ENCODE peak calls at places on chromosome 19, in four cellular contexts. One of them, this sample, is unnamed.

GRCh38 chr19:10748924-10749434 is 31.1 kb downstream of the DNM2 start:
- DNase-seq in pancreas: peak; percentile 96
- DNase-seq in ascending aorta: no peak
- DNase-seq in CD4-positive, CD25-positive, alpha-beta regulatory T cell: no peak
- DNase-seq in this sample: no peak

GRCh38 chr19:16232568-16232967 is 34.9 kb downstream of the AP1M1 start:
- DNase-seq in ascending aorta: no peak
- DNase-seq in pancreas: no peak
- DNase-seq in CD4-positive, CD25-positive, alpha-beta regulatory T cell: no peak
- DNase-seq in this sample: no peak

GRCh38 chr19:46772170-46773017 is 16.0 kb downstream of the SLC1A5 start:
- DNase-seq in ascending aorta: no peak
- DNase-seq in pancreas: no peak
- DNase-seq in CD4-positive, CD25-positive, alpha-beta regulatory T cell: no peak
- DNase-seq in this sample: no peak

GRCh38 chr19:3831601-3832000 is 37.2 kb downstream of the ZFR2 start:
- DNase-seq in CD4-positive, CD25-positive, alpha-beta regulatory T cell: no peak
- DNase-seq in ascending aorta: no peak
- DNase-seq in pancreas: no peak
- DNase-seq in this sample: no peak

GRCh38 chr19:17210296-17210695 is 4.9 kb upstream of the USE1 start:
- DNase-seq in ascending aorta: no peak
- DNase-seq in pancreas: no peak
- DNase-seq in CD4-positive, CD25-positive, alpha-beta regulatory T cell: no peak
- DNase-seq in this sample: no peak

GRCh38 chr19:1469936-1470863 is 8.8 kb downstream of the C19orf25 start:
- DNase-seq in CD4-positive, CD25-positive, alpha-beta regulatory T cell: peak; percentile 73
- DNase-seq in ascending aorta: no peak
- DNase-seq in pancreas: peak; percentile 44
- DNase-seq in this sample: peak; percentile 64

GRCh38 chr19:2917275-2918184 is 16.8 kb downstream of the ZNF57 start:
- DNase-seq in ascending aorta: no peak
- DNase-seq in CD4-positive, CD25-positive, alpha-beta regulatory T cell: no peak
- DNase-seq in pancreas: no peak
- DNase-seq in this sample: no peak

GRCh38 chr19:45403781-45404556 is 900 bp downstream of the PPP1R13L start:
- DNase-seq in CD4-positive, CD25-positive, alpha-beta regulatory T cell: peak; percentile 61
- DNase-seq in ascending aorta: no peak
- DNase-seq in pancreas: peak; percentile 86
- DNase-seq in this sample: peak; percentile 57

GRCh38 chr19:3224346-3225325 is at the start of gene CELF5:
- DNase-seq in pancreas: peak; percentile 64
- DNase-seq in CD4-positive, CD25-positive, alpha-beta regulatory T cell: peak; percentile 39
- DNase-seq in ascending aorta: no peak
- DNase-seq in this sample: peak; percentile 70

GRCh38 chr19:56476671-56477428 is at the start of gene ZNF667:
- DNase-seq in CD4-positive, CD25-positive, alpha-beta regulatory T cell: peak; percentile 32
- DNase-seq in ascending aorta: no peak
- DNase-seq in pancreas: no peak
- DNase-seq in this sample: no peak

GRCh38 chr19:56476093-56476492 is 1.1 kb downstream of the ZNF667 start:
- DNase-seq in ascending aorta: no peak
- DNase-seq in pancreas: no peak
- DNase-seq in CD4-positive, CD25-positive, alpha-beta regulatory T cell: no peak
- DNase-seq in this sample: no peak

GRCh38 chr19:56477429-56478338 is 539 bp upstream of the ZNF667 start:
- DNase-seq in pancreas: peak; percentile 84
- DNase-seq in ascending aorta: peak; percentile 57
- DNase-seq in CD4-positive, CD25-positive, alpha-beta regulatory T cell: peak; percentile 64
- DNase-seq in this sample: no peak
- H3K9me3 ChIP-seq in pancreas: no peaks in the 10 kb centered on the region
- H3K9me3 ChIP-seq in ascending aorta: peaks cover 76% of the 10 kb centered on the region
- H3K9me3 ChIP-seq in CD4-positive, CD25-positive, alpha-beta regulatory T cell: peaks cover 41% of the 10 kb centered on the region
- H3K9me3 ChIP-seq in this sample: no peaks in the 10 kb centered on the region

GRCh38 chr19:43311256-43311655 is 41.9 kb upstream of the PSG9 start:
- DNase-seq in CD4-positive, CD25-positive, alpha-beta regulatory T cell: no peak
- DNase-seq in ascending aorta: no peak
- DNase-seq in pancreas: no peak
- DNase-seq in this sample: no peak

GRCh38 chr19:43313711-43314495 is 39.6 kb upstream of the CD177 start:
- DNase-seq in CD4-positive, CD25-positive, alpha-beta regulatory T cell: no peak
- DNase-seq in pancreas: no peak
- DNase-seq in ascending aorta: no peak
- DNase-seq in this sample: no peak

GRCh38 chr19:43308244-43308815 is 39.0 kb upstream of the PSG9 start:
- DNase-seq in pancreas: no peak
- DNase-seq in CD4-positive, CD25-positive, alpha-beta regulatory T cell: no peak
- DNase-seq in ascending aorta: no peak
- DNase-seq in this sample: no peak

GRCh38 chr19:43310221-43310620 is 40.9 kb upstream of the PSG9 start:
- DNase-seq in CD4-positive, CD25-positive, alpha-beta regulatory T cell: no peak
- DNase-seq in ascending aorta: no peak
- DNase-seq in pancreas: no peak
- DNase-seq in this sample: no peak

GRCh38 chr19:43311706-43312105 is 41.8 kb upstream of the CD177 start:
- DNase-seq in pancreas: no peak
- DNase-seq in CD4-positive, CD25-positive, alpha-beta regulatory T cell: no peak
- DNase-seq in ascending aorta: no peak
- DNase-seq in this sample: no peak
- H3K9me3 ChIP-seq in pancreas: no peaks in the 10 kb centered on the region
- H3K9me3 ChIP-seq in CD4-positive, CD25-positive, alpha-beta regulatory T cell: no peaks in the 10 kb centered on the region
- H3K9me3 ChIP-seq in ascending aorta: no peaks in the 10 kb centered on the region
- H3K9me3 ChIP-seq in this sample: no peaks in the 10 kb centered on the region

GRCh38 chr19:56822755-56823154 is 17.8 kb downstream of the PEG3 start:
- DNase-seq in CD4-positive, CD25-positive, alpha-beta regulatory T cell: no peak
- DNase-seq in ascending aorta: no peak
- DNase-seq in pancreas: no peak
- DNase-seq in this sample: no peak
- H3K9me3 ChIP-seq in CD4-positive, CD25-positive, alpha-beta regulatory T cell: peaks cover 10% of the 10 kb centered on the region
- H3K9me3 ChIP-seq in ascending aorta: no peaks in the 10 kb centered on the region
- H3K9me3 ChIP-seq in pancreas: no peaks in the 10 kb centered on the region
- H3K9me3 ChIP-seq in this sample: no peaks in the 10 kb centered on the region

GRCh38 chr19:23062921-23063320 is 53.9 kb upstream of the ZNF730 start:
- DNase-seq in ascending aorta: no peak
- DNase-seq in CD4-positive, CD25-positive, alpha-beta regulatory T cell: no peak
- DNase-seq in pancreas: no peak
- DNase-seq in this sample: no peak

GRCh38 chr19:23055501-23055900 is 52.5 kb upstream of the ZNF728 start:
- DNase-seq in ascending aorta: no peak
- DNase-seq in pancreas: no peak
- DNase-seq in CD4-positive, CD25-positive, alpha-beta regulatory T cell: no peak
- DNase-seq in this sample: no peak

GRCh38 chr19:23056516-23056915 is 53.5 kb upstream of the ZNF728 start:
- DNase-seq in pancreas: no peak
- DNase-seq in CD4-positive, CD25-positive, alpha-beta regulatory T cell: no peak
- DNase-seq in ascending aorta: no peak
- DNase-seq in this sample: no peak

GRCh38 chr19:23055946-23056345 is 53.0 kb upstream of the ZNF728 start:
- DNase-seq in pancreas: no peak
- DNase-seq in ascending aorta: no peak
- DNase-seq in CD4-positive, CD25-positive, alpha-beta regulatory T cell: no peak
- DNase-seq in this sample: no peak

GRCh38 chr19:23060016-23060415 is 56.8 kb upstream of the ZNF730 start:
- DNase-seq in CD4-positive, CD25-positive, alpha-beta regulatory T cell: no peak
- DNase-seq in pancreas: no peak
- DNase-seq in ascending aorta: no peak
- DNase-seq in this sample: no peak
- H3K9me3 ChIP-seq in CD4-positive, CD25-positive, alpha-beta regulatory T cell: peaks cover 11% of the 10 kb centered on the region
- H3K9me3 ChIP-seq in pancreas: no peaks in the 10 kb centered on the region
- H3K9me3 ChIP-seq in ascending aorta: no peaks in the 10 kb centered on the region
- H3K9me3 ChIP-seq in this sample: no peaks in the 10 kb centered on the region

DNA sequence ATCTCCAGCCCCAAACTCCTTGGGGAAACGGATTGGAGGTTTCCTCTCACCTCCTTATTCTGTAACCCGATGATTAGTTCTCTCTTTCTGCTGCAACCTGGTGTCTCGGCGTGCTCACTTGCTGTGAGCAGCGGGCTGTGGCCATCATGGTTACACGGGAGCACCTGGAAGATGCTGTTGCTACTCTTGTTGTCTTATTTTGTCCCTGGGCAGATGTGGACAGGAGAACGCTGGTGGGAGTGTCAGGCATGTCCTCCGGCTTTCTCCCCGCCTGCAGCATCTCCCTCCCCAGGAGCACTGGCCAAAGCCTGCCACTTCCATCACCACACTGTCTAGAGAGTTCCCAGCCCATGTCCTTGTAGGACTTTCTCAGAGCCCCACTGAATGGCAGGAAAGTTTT is 211.8 kb upstream of the ZNF536 start:
- DNase-seq in pancreas: no peak
- DNase-seq in CD4-positive, CD25-positive, alpha-beta regulatory T cell: no peak
- DNase-seq in ascending aorta: no peak
- DNase-seq in this sample: no peak
- H3K9me3 ChIP-seq in pancreas: no peaks in the 10 kb centered on the region
- H3K9me3 ChIP-seq in CD4-positive, CD25-positive, alpha-beta regulatory T cell: no peaks in the 10 kb centered on the region
- H3K9me3 ChIP-seq in ascending aorta: no peaks in the 10 kb centered on the region
- H3K9me3 ChIP-seq in this sample: no peaks in the 10 kb centered on the region

DNA sequence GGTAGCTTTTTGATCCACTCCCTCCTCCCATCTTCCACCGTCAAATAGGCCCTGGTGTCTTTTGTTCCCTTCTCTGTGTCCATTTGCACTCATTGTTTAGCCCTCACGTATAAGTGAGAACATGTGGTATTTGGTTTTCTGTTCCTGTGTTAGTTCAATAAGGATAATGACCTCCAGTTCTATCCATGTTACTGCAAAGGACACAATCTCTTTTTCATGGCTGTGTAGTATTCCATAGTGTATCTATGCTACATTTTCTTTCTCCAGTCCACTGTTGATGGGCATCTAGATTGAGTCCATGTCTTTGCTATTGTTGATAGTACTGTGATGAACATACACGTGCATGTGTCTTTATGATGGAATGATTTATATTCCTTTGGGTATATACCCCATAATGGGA is 136.0 kb upstream of the USP29 start:
- DNase-seq in pancreas: no peak
- DNase-seq in ascending aorta: no peak
- DNase-seq in CD4-positive, CD25-positive, alpha-beta regulatory T cell: no peak
- DNase-seq in this sample: no peak
- H3K9me3 ChIP-seq in pancreas: no peaks in the 10 kb centered on the region
- H3K9me3 ChIP-seq in ascending aorta: peaks cover 13% of the 10 kb centered on the region
- H3K9me3 ChIP-seq in CD4-positive, CD25-positive, alpha-beta regulatory T cell: peaks cover 13% of the 10 kb centered on the region
- H3K9me3 ChIP-seq in this sample: peaks cover 7% of the 10 kb centered on the region

GRCh38 chr19:51548213-51548651 is 16.8 kb upstream of the SIGLEC6 start:
- DNase-seq in pancreas: no peak
- DNase-seq in CD4-positive, CD25-positive, alpha-beta regulatory T cell: no peak
- DNase-seq in ascending aorta: no peak
- DNase-seq in this sample: no peak
- H3K9me3 ChIP-seq in pancreas: no peaks in the 10 kb centered on the region
- H3K9me3 ChIP-seq in CD4-positive, CD25-positive, alpha-beta regulatory T cell: no peaks in the 10 kb centered on the region
- H3K9me3 ChIP-seq in ascending aorta: no peaks in the 10 kb centered on the region
- H3K9me3 ChIP-seq in this sample: no peaks in the 10 kb centered on the region

GRCh38 chr19:6753178-6754031 is 13.8 kb downstream of the SH2D3A start:
- DNase-seq in pancreas: peak; percentile 78
- DNase-seq in ascending aorta: no peak
- DNase-seq in CD4-positive, CD25-positive, alpha-beta regulatory T cell: peak; percentile 77
- DNase-seq in this sample: peak; percentile 70
- H3K9me3 ChIP-seq in pancreas: no peaks in the 10 kb centered on the region
- H3K9me3 ChIP-seq in ascending aorta: no peaks in the 10 kb centered on the region
- H3K9me3 ChIP-seq in CD4-positive, CD25-positive, alpha-beta regulatory T cell: no peaks in the 10 kb centered on the region
- H3K9me3 ChIP-seq in this sample: no peaks in the 10 kb centered on the region

DNA sequence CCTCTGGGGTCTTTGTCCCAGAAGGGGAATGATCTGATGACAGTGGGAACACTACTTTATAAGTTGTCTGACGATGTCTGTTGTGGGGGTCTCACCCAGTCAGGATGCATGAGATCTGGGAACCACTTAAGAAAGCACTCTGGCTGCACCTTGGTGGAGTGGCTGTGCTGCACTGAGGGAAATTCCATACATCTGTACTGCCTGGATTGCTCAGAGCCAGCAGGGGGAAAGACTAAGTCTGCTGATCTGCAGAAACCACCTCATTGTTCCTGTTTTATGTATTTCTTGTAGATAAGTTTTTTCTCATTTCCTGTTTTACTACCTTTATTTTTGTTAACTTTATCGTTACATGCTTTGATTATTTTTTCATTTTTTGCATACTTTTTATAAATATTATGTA is 27.3 kb downstream of the ZNF430 start:
- DNase-seq in pancreas: no peak
- DNase-seq in CD4-positive, CD25-positive, alpha-beta regulatory T cell: no peak
- DNase-seq in ascending aorta: no peak
- DNase-seq in this sample: no peak
- H3K9me3 ChIP-seq in pancreas: no peaks in the 10 kb centered on the region
- H3K9me3 ChIP-seq in CD4-positive, CD25-positive, alpha-beta regulatory T cell: peaks cover 74% of the 10 kb centered on the region
- H3K9me3 ChIP-seq in ascending aorta: peaks cover 89% of the 10 kb centered on the region
- H3K9me3 ChIP-seq in this sample: peaks cover 21% of the 10 kb centered on the region

GRCh38 chr19:51944798-51945552 is 17.7 kb downstream of the ZNF613 start:
- DNase-seq in pancreas: no peak
- DNase-seq in ascending aorta: no peak
- DNase-seq in CD4-positive, CD25-positive, alpha-beta regulatory T cell: no peak
- DNase-seq in this sample: no peak
- H3K9me3 ChIP-seq in pancreas: peaks cover 6% of the 10 kb centered on the region
- H3K9me3 ChIP-seq in ascending aorta: peaks cover 100% of the 10 kb centered on the region
- H3K9me3 ChIP-seq in CD4-positive, CD25-positive, alpha-beta regulatory T cell: peaks cover 90% of the 10 kb centered on the region
- H3K9me3 ChIP-seq in this sample: peaks cover 73% of the 10 kb centered on the region